ENCODE peak calls at places on chromosomes 12 and 14, in seven cellular contexts. M is Panc1, Z is upper lobe of left lung, N is prostate gland, F is GM12878, W is HCT116, J is H1. I is an unnamed sample.

GRCh38 chr12:112017041-112017440 is 3.8 kb downstream of the ERP29 start:
- DNase-seq in M (no peak), Z (no peak), N (no peak), F (no peak), W (no peak), J (no peak), I (no peak)

GRCh38 chr14:61190341-61190740 is 90.8 kb downstream of the TMEM30B start:
- DNase-seq in M (no peak), Z (no peak), N (no peak), F (no peak), W (no peak), J (no peak), I (no peak)

GRCh38 chr12:13358391-13358905 is 161.9 kb downstream of the EMP1 start:
- DNase-seq in M (no peak), Z (no peak), N (no peak), F (no peak), W (no peak), J (peak), I (no peak)

GRCh38 chr12:15146585-15146984 is 74.6 kb downstream of the RERG start:
- DNase-seq in M (no peak), Z (no peak), N (no peak), F (no peak), W (no peak), J (no peak), I (no peak)

GRCh38 chr12:95205685-95206084 is 11.6 kb downstream of the FGD6 start:
- DNase-seq in M (no peak), Z (no peak), N (peak), F (no peak), W (no peak), J (no peak), I (no peak)

GRCh38 chr12:58537278-58537677 is 383.0 kb downstream of the LRIG3 start:
- DNase-seq in M (no peak), Z (no peak), N (no peak), F (no peak), W (no peak), J (no peak), I (no peak)

GRCh38 chr12:51048601-51049369 is 658 bp downstream of the LETMD1 start:
- DNase-seq in M (no peak), Z (no peak), N (no peak), F (no peak), W (no peak), J (no peak), I (no peak)

GRCh38 chr14:103763730-103764488 is 48.3 kb downstream of the ZFYVE21 start:
- DNase-seq in M (no peak), Z (no peak), N (no peak), F (peak), W (no peak), J (no peak), I (peak)

GRCh38 chr12:98738539-98738938 is 93.4 kb downstream of the APAF1 start:
- DNase-seq in M (no peak), Z (no peak), N (no peak), F (no peak), W (no peak), J (no peak), I (no peak)

GRCh38 chr12:25957898-25958253 is 606 bp upstream of the RASSF8 start:
- DNase-seq in M (no peak), Z (no peak), N (no peak), F (no peak), W (no peak), J (no peak), I (no peak)

GRCh38 chr12:65681226-65681625 is 143.1 kb upstream of the HMGA2 start:
- DNase-seq in M (no peak), Z (no peak), N (no peak), F (no peak), W (no peak), J (no peak), I (no peak)

GRCh38 chr14:39668449-39668848 is 236.2 kb upstream of the FBXO33 start:
- DNase-seq in M (no peak), Z (no peak), N (no peak), F (no peak), W (no peak), J (no peak), I (no peak)

GRCh38 chr12:2198088-2198501 is 145.3 kb downstream of the CACNA1C start:
- DNase-seq in M (no peak), Z (no peak), N (peak), F (no peak), W (peak), J (peak), I (no peak)

GRCh38 chr12:112389228-112389627 is 7.0 kb upstream of the HECTD4 start:
- DNase-seq in M (no peak), Z (no peak), N (no peak), F (no peak), W (no peak), J (no peak), I (no peak)

GRCh38 chr12:88957358-88957757 is 377.1 kb upstream of the KITLG start:
- DNase-seq in M (no peak), Z (no peak), N (no peak), F (no peak), W (no peak), J (no peak), I (no peak)

GRCh38 chr12:130875193-130875592 is 3.3 kb downstream of the RAN start:
- DNase-seq in M (no peak), Z (no peak), N (no peak), F (no peak), W (no peak), J (no peak), I (peak)

GRCh38 chr12:130876297-130876696 is 4.4 kb downstream of the RAN start:
- DNase-seq in M (no peak), Z (no peak), N (no peak), F (no peak), W (no peak), J (no peak), I (peak)

GRCh38 chr12:130873106-130873795 is 1.4 kb downstream of the RAN start:
- DNase-seq in M (no peak), Z (no peak), N (no peak), F (no peak), W (no peak), J (no peak), I (no peak)

GRCh38 chr12:130873825-130874224 is 2.0 kb downstream of the RAN start:
- DNase-seq in M (no peak), Z (no peak), N (no peak), F (no peak), W (no peak), J (no peak), I (peak)

GRCh38 chr12:130874696-130875095 is 2.8 kb downstream of the RAN start:
- DNase-seq in M (no peak), Z (no peak), N (no peak), F (no peak), W (no peak), J (no peak), I (peak)
- H3K4me3 ChIP-seq in M (no peak), Z (no peak), N (no peak), F (peak), W (no peak), J (no peak), I (no peak)

GRCh38 chr12:101047652-101048051 is 162.4 kb downstream of the SLC5A8 start:
- DNase-seq in M (no peak), Z (no peak), N (peak), F (no peak), W (no peak), J (no peak), I (no peak)
- H3K27ac ChIP-seq in M (no peak), Z (no peak), N (peak), F (no peak), W (no peak), J (no peak), I (no peak)

DNA sequence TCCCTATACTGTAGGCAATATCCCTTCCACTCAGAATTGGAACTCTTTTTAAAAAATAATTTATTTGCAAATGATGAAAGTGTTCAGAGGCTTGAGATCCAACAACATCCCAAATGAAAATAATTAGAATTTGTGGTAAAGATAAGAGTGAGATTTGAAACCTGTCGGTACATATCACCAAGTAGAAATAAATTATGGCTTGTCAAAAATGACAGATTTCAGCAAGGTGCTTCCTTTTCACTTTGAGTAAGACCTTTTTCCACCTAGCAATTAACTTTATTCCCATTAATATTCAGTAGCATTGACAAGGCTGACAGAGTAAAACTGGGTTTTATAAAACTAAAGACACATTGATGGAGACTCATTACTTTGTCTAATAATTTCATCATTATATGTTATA is 107.7 kb upstream of the PRKD1 start:
- DNase-seq in M (no peak), Z (no peak), N (no peak), F (no peak), W (no peak), J (no peak), I (no peak)
- TF ChIP-seq POLR2AphosphoS5 in M (no peak), Z (no peak), N (no peak), F (no peak), W (no peak), J (no peak), I (no peak)

DNA sequence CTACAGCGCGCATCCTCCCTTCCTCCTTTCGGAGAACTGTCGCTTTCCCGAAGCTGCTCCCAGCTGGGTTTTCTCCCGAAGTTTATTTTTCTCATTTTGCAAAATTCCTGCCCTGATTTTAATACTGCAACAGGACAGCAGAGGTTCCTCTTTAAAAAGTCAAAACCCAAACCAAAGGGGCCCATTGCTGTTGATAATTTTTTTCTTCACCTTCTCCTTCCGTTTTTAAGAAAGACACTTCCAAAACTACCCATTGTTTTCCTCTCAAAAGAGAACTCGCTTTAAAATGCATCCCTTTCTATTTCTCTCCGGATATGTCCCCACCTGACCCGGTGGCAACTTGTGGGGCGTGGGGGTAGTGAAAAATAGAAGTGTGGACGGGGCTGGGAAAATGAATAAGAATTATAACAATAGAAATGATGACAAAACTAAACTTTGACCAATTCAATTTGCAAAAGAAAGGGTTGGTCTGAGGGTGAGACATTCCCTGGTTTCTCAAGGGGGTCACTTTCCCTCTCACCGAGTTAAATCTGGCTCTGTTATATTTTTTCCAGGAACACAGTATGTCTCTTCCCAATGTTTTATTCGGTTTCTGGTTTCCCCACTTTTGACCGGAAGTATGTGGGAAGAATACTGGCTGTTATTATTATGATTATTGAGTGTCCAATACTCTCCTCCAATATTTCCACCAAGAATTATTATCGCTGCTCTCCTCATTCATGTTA is 4.0 kb upstream of the TBX5 start:
- DNase-seq in M (no peak), Z (no peak), N (no peak), F (no peak), W (no peak), J (no peak), I (no peak)
- H3K4me3 ChIP-seq in M (no peak), Z (no peak), N (no peak), F (no peak), W (no peak), J (peak), I (no peak)

GRCh38 chr12:78018939-78019338 is 188.2 kb downstream of the NAV3 start:
- DNase-seq in M (no peak), Z (no peak), N (no peak), F (no peak), W (no peak), J (no peak), I (peak)

GRCh38 chr12:78018146-78018910 is 187.6 kb downstream of the NAV3 start:
- DNase-seq in M (no peak), Z (no peak), N (no peak), F (no peak), W (no peak), J (no peak), I (no peak)
- H3K27ac ChIP-seq in M (no peak), Z (no peak), N (no peak), F (no peak), W (no peak), J (no peak), I (peak)

DNA sequence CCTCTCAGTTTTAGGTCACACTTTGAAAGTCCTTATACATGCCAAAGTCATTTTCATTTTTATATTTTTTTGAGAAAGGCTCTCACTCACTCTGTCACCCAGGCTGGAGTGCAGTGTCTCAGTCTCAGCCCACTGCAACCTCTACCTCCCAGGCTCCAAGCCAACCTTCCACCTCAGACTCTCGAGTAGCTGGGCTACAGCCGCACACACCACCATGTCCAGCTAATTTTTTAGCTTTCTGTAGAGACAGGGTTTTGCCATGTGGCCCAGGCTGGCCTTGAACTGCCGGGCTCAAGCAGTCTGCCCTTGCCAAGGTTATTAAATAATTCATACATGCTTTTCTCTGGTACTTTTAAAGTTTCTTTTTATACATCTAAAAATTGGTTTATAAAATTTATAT is 166.0 kb downstream of the ERC1 start:
- DNase-seq in M (no peak), Z (no peak), N (no peak), F (no peak), W (no peak), J (no peak), I (no peak)
- TF ChIP-seq POLR2AphosphoS5 in M (no peak), Z (no peak), N (no peak), F (no peak), W (no peak), J (no peak), I (no peak)

DNA sequence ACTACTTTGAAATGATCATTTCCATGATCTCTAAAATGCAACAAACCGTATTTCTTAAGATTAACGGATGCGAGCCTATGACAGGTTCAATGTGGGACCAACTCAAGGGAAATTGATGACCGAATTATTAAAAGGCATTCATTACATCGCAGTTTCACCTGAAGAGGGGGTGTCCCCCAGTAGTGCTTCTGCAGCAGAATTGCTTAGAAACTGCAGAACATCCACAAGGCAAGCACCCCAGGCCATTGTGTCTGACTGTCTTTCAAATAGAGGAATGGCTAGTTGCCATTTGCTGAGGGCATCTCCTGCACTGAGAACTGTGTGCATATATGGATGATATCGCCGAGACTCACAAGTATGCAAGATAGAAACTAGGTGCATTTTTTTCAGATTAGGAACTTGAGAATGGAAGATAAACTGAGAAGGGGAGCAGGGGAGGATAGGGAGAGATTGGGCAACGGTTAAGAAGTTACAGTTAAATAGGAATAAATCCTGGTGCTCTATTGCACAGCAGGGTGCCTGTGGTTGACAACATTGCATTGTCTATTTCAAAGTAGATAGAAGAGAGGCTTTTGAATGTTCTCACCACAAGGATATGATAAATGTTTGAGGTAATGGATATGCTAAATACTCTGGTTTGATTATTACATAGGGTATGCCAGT is 234.3 kb upstream of the PLEKHG7 start:
- DNase-seq in M (no peak), Z (no peak), N (no peak), F (no peak), W (no peak), J (no peak), I (no peak)
- H3K4me3 ChIP-seq in M (no peak), Z (no peak), N (no peak), F (peak), W (no peak), J (no peak), I (no peak)

GRCh38 chr12:34209259-34209835 is 187.1 kb downstream of the ALG10 start:
- DNase-seq in M (no peak), Z (no peak), N (no peak), F (no peak), W (no peak), J (no peak), I (no peak)
- H3K27ac ChIP-seq in M (no peak), Z (no peak), N (no peak), F (no peak), W (no peak), J (no peak), I (no peak)

GRCh38 chr14:59356298-59356697 is 108.9 kb downstream of the GPR135 start:
- DNase-seq in M (no peak), Z (no peak), N (no peak), F (no peak), W (no peak), J (no peak), I (no peak)

GRCh38 chr14:59359451-59360124 is 105.6 kb downstream of the GPR135 start:
- DNase-seq in M (no peak), Z (no peak), N (no peak), F (peak), W (no peak), J (no peak), I (peak)

GRCh38 chr14:59356783-59357182 is 108.4 kb downstream of the GPR135 start:
- DNase-seq in M (no peak), Z (no peak), N (no peak), F (peak), W (no peak), J (no peak), I (no peak)

GRCh38 chr14:59358774-59359173 is 106.4 kb downstream of the GPR135 start:
- DNase-seq in M (no peak), Z (no peak), N (no peak), F (no peak), W (no peak), J (no peak), I (no peak)

DNA sequence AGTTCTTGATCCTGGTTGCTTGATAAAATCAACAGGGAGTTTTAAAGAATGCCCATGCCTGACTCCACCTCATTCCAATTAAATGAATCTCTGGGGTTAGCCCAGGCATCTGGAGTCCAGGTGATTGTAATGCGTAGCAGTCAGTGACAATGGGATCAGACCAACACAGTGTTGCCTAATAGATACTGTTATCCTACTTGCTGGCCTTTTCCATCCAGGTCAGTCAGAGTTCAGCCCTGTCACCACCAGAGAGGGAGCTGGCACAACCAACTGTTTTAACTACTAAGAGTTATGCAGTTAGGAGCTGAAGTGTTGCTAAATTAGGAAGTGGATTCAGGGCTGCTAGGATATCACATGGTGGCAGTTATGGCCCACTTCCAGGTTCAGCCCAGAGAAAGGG is 107.1 kb downstream of the GPR135 start:
- DNase-seq in M (no peak), Z (peak), N (no peak), F (no peak), W (peak), J (no peak), I (peak)
- TF ChIP-seq POLR2AphosphoS5 in M (no peak), Z (peak), N (peak), F (no peak), W (no peak), J (no peak), I (peak)

I was measured in HL-60.